ENCODE peak calls at places on chromosomes 1 and 21, in four cellular contexts. A is HL-60, D is progenitor cell of endocrine pancreas, I is AG04450. B is an unnamed sample.
A peak's percentile ranks its signal among the peaks of the same experiment; 100 is the strongest.

GRCh38 chr1:30684881-30685795 is 38.2 kb downstream of the MATN1 start:
- DNase-seq in D (peak; percentile 94), A (no peak), I (no peak), B (no peak)

GRCh38 chr1:210376836-210377377 is 48.2 kb downstream of the HHAT start:
- DNase-seq in D (no peak), A (no peak), I (no peak), B (no peak)

GRCh38 chr1:12276225-12276624 is 46.4 kb downstream of the VPS13D start:
- DNase-seq in A (no peak), D (no peak), I (no peak), B (no peak)

GRCh38 chr1:97423397-97423796 is 497.4 kb downstream of the DPYD start:
- DNase-seq in I (no peak), D (no peak), A (no peak), B (no peak)

GRCh38 chr1:209241481-209241880 is 342.0 kb upstream of the CAMK1G start:
- DNase-seq in I (no peak), D (no peak), A (no peak), B (no peak)

GRCh38 chr1:66325594-66326380 is 208.2 kb upstream of the SGIP1 start:
- DNase-seq in D (no peak), I (no peak), A (no peak), B (no peak)

GRCh38 chr1:162011337-162012012 is 12.2 kb downstream of the OLFML2B start:
- DNase-seq in I (no peak), A (no peak), D (no peak), B (no peak)

GRCh38 chr1:17856496-17857108 is 101.5 kb downstream of the ACTL8 start:
- DNase-seq in A (no peak), D (no peak), I (no peak), B (no peak)

GRCh38 chr1:184387069-184387870 is 441 bp downstream of the C1orf21 start:
- DNase-seq in A (no peak), I (no peak), D (peak; percentile 30), B (no peak)

GRCh38 chr21:10273196-10273595 is 248.2 kb upstream of the TPTE start:
- DNase-seq in D (no peak), A (no peak), I (no peak), B (no peak)

GRCh38 chr1:172255223-172255560 is 165.3 kb upstream of the C1orf105 start:
- DNase-seq in D (no peak), I (no peak), A (no peak), B (no peak)

GRCh38 chr1:172254521-172255222 is 165.8 kb upstream of the C1orf105 start:
- DNase-seq in I (peak; percentile 46), D (no peak), A (no peak), B (peak; percentile 85)

GRCh38 chr1:172246521-172247390 is 173.7 kb upstream of the C1orf105 start:
- DNase-seq in D (no peak), A (no peak), I (no peak), B (no peak)

GRCh38 chr1:172252925-172253324 is 167.6 kb upstream of the C1orf105 start:
- DNase-seq in D (no peak), I (no peak), A (no peak), B (no peak)

GRCh38 chr1:172252296-172252695 is 168.2 kb upstream of the C1orf105 start:
- DNase-seq in A (no peak), D (no peak), I (no peak), B (no peak)
- TF ChIP-seq CTCF in A (no peak), D (no peak), I (no peak), B (no peak)

GRCh38 chr1:60425528-60425927 is 352.0 kb upstream of the C1orf87 start:
- DNase-seq in I (no peak), D (no peak), A (no peak), B (no peak)
- TF ChIP-seq CTCF in I (peak; percentile 42), D (peak; percentile 60), A (peak; percentile 7), B (peak; percentile 70)

DNA sequence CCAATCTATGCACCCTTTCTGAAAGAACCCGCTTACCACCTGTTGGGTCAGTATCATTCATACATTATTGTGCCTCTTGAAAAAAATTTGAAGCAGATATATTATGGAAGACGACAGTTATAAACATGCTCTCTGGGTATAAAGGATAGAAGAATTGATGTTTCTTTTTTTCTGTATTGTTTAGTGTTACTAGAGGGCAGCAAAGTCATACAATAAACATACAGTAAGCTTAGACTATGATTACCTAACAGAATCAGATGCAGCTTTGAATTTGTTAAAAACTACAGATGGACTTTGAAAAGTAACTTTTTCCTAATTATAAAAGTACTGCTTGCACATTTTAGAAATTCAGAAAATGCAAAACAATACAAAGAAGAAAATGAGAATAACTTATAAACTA is 11.1 kb upstream of the PAXBP1 start:
- DNase-seq in A (no peak), I (no peak), D (no peak), B (no peak)
- TF ChIP-seq CTCF in A (no peak), I (no peak), D (no peak), B (no peak)

GRCh38 chr1:55426619-55427018 is 211.5 kb upstream of the USP24 start:
- DNase-seq in D (no peak), A (no peak), I (no peak), B (no peak)

GRCh38 chr1:55423376-55423775 is 208.2 kb upstream of the USP24 start:
- DNase-seq in D (no peak), A (no peak), I (no peak), B (no peak)

GRCh38 chr1:55427576-55427975 is 212.4 kb upstream of the USP24 start:
- DNase-seq in I (no peak), D (no peak), A (no peak), B (no peak)

GRCh38 chr1:55426156-55426555 is 211.0 kb upstream of the USP24 start:
- DNase-seq in I (no peak), A (no peak), D (no peak), B (no peak)

DNA sequence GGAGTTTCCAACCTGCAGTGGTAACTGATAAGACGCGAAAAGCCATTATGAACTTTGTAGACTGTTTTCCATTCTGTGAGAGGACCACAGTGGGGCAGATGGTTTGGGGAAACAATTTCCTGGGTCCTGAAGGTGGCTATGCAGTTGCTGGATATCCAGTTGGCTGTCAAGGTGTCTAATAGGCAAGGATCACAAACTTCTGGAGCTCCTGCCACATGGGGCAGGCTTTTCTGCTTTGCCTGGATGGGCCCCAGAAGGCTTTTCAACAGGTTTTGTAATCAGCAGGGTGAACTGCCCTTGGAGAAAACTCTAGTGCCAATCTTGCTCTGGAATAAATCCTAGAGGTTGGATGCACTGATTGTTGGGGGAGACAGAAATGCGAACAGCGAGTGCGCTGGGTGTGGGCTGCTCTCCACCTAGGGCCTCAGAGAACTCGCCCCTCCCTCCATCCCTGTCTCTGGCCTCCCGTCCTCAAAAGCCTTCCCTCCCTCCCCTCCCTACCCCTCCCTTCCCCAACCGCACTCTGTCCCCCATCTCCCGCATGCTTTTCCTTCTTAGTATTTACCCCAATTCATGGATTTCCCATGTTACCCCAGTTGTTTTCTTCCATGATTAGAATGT is 210.3 kb upstream of the USP24 start:
- DNase-seq in A (no peak), I (no peak), D (no peak), B (no peak)
- TF ChIP-seq CTCF in A (no peak), I (no peak), D (no peak), B (peak; percentile 8)

DNA sequence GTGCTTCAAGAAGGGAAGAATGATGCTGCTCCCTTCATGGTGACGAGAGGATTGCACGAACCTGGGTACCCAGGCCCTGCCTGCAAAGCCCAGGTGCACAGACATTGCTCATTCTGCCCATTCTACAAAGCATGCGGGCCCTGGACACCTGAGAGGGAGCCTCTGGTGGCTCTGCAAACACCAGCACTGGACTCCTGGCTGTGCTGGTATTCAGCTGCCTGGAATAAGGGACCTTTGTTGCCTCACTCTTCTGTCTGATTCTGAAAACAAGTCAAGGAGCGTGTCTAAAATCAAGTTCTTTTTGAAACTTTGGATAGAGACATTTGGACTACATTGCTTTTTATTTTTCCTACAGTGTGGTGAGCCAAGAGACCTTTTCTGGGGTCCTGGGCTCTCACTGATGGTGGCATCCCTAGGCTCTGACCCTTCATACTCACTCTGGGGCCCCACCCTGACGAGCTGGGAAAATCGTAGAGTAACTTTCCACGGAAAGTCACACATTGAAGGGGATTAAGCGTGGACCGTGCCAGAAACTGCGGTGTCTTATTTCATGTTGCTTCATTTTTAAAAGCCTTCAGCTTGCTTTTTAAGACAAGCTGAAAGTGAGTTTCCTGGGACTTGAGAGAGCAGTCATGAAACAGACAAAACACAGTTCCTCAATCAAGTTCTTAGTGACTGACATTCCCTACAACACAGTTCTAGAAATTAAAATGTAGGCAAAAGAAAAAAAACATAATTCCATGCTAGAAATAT is 24.0 kb downstream of the ABCA4 start:
- DNase-seq in D (no peak), I (peak; percentile 13), A (no peak), B (no peak)
- TF ChIP-seq CTCF in D (no peak), I (no peak), A (no peak), B (no peak)

GRCh38 chr1:1941868-1942752 is 23.0 kb upstream of the TMEM52 start:
- DNase-seq in I (no peak), D (no peak), A (no peak), B (no peak)

GRCh38 chr1:1946540-1946939 is 27.5 kb upstream of the TMEM52 start:
- DNase-seq in I (no peak), D (no peak), A (no peak), B (no peak)

GRCh38 chr1:1945782-1946393 is 26.8 kb upstream of the TMEM52 start:
- DNase-seq in A (no peak), I (no peak), D (no peak), B (no peak)

GRCh38 chr1:1942753-1943656 is 23.9 kb upstream of the TMEM52 start:
- DNase-seq in I (no peak), D (no peak), A (no peak), B (no peak)

GRCh38 chr1:1943834-1944570 is 24.9 kb upstream of the TMEM52 start:
- DNase-seq in D (peak; percentile 72), I (no peak), A (no peak), B (no peak)
- TF ChIP-seq CTCF in D (peak; percentile 97), I (peak; percentile 74), A (peak; percentile 71), B (peak; percentile 78)

DNA sequence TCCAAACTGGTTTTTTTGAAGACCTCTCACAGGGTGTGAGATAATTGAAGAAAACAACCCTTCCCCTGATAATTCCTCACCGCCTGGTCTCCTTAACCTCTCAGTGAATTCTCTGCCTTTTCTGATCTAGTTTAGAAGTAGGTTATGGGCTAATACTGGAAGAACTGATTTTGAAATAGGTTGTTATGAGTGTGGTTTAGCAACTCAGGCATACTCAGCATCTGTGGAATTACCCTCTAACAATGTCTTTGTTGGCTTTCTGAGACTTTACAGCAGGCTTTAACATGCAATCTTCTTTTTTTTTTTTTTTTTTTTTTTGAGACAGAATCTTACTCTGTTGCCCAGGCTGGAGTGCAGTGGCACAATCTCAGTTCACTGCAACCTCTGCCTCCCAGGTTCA is 10.3 kb upstream of the PLD5 start:
- DNase-seq in D (no peak), A (no peak), I (no peak), B (no peak)
- TF ChIP-seq CTCF in D (no peak), A (no peak), I (no peak), B (no peak)